ENCODE peak calls at places on chromosomes 11 and 22, in four cellular contexts. One of them, this sample, is unnamed.

GRCh38 chr11:121309688-121310087 is 17.1 kb downstream of the SC5D start:
- DNase-seq in left cardiac atrium: no peak
- DNase-seq in Caki2: no peak
- DNase-seq in activated CD4-positive, alpha-beta T cell treated with anti-CD3 and anti-CD28 coated beads, Interleukin-2, amount 10 ng/mL, durations not matched to agents 7 days and 5 days: no peak
- DNase-seq in this sample: no peak

GRCh38 chr11:106331163-106331562 is 253.7 kb downstream of the AASDHPPT start:
- DNase-seq in left cardiac atrium: no peak
- DNase-seq in activated CD4-positive, alpha-beta T cell treated with anti-CD3 and anti-CD28 coated beads, Interleukin-2, amount 10 ng/mL, durations not matched to agents 7 days and 5 days: no peak
- DNase-seq in Caki2: no peak
- DNase-seq in this sample: no peak

GRCh38 chr11:132234878-132235277 is 864.5 kb downstream of the NTM start:
- DNase-seq in left cardiac atrium: no peak
- DNase-seq in Caki2: no peak
- DNase-seq in activated CD4-positive, alpha-beta T cell treated with anti-CD3 and anti-CD28 coated beads, Interleukin-2, amount 10 ng/mL, durations not matched to agents 7 days and 5 days: no peak
- DNase-seq in this sample: no peak

GRCh38 chr11:61022311-61023085 is 51.0 kb downstream of the CD6 start:
- DNase-seq in activated CD4-positive, alpha-beta T cell treated with anti-CD3 and anti-CD28 coated beads, Interleukin-2, amount 10 ng/mL, durations not matched to agents 7 days and 5 days: no peak
- DNase-seq in Caki2: no peak
- DNase-seq in left cardiac atrium: no peak
- DNase-seq in this sample: no peak

GRCh38 chr22:43272869-43273318 is 70.3 kb downstream of the SCUBE1 start:
- DNase-seq in activated CD4-positive, alpha-beta T cell treated with anti-CD3 and anti-CD28 coated beads, Interleukin-2, amount 10 ng/mL, durations not matched to agents 7 days and 5 days: no peak
- DNase-seq in Caki2: no peak
- DNase-seq in left cardiac atrium: no peak
- DNase-seq in this sample: peak

GRCh38 chr11:35615911-35616900 is 2.1 kb upstream of the FJX1 start:
- DNase-seq in left cardiac atrium: no peak
- DNase-seq in Caki2: peak
- DNase-seq in activated CD4-positive, alpha-beta T cell treated with anti-CD3 and anti-CD28 coated beads, Interleukin-2, amount 10 ng/mL, durations not matched to agents 7 days and 5 days: peak
- DNase-seq in this sample: no peak

GRCh38 chr11:128813729-128814128 is 53.4 kb downstream of the KCNJ1 start:
- DNase-seq in left cardiac atrium: no peak
- DNase-seq in Caki2: no peak
- DNase-seq in activated CD4-positive, alpha-beta T cell treated with anti-CD3 and anti-CD28 coated beads, Interleukin-2, amount 10 ng/mL, durations not matched to agents 7 days and 5 days: no peak
- DNase-seq in this sample: peak

GRCh38 chr11:74543991-74544390 is 48.4 kb upstream of the POLD3 start:
- DNase-seq in Caki2: peak
- DNase-seq in left cardiac atrium: no peak
- DNase-seq in activated CD4-positive, alpha-beta T cell treated with anti-CD3 and anti-CD28 coated beads, Interleukin-2, amount 10 ng/mL, durations not matched to agents 7 days and 5 days: no peak
- DNase-seq in this sample: no peak

GRCh38 chr11:5620606-5621521 is 3.9 kb upstream of the TRIM34 start:
- DNase-seq in activated CD4-positive, alpha-beta T cell treated with anti-CD3 and anti-CD28 coated beads, Interleukin-2, amount 10 ng/mL, durations not matched to agents 7 days and 5 days: no peak
- DNase-seq in left cardiac atrium: no peak
- DNase-seq in Caki2: peak
- DNase-seq in this sample: no peak

GRCh38 chr11:97460091-97460490 is 1070.3 kb downstream of the JRKL start:
- DNase-seq in left cardiac atrium: no peak
- DNase-seq in activated CD4-positive, alpha-beta T cell treated with anti-CD3 and anti-CD28 coated beads, Interleukin-2, amount 10 ng/mL, durations not matched to agents 7 days and 5 days: no peak
- DNase-seq in Caki2: peak
- DNase-seq in this sample: no peak

GRCh38 chr22:44537016-44537936 is 39.2 kb upstream of the RTL6 start:
- DNase-seq in left cardiac atrium: no peak
- DNase-seq in Caki2: no peak
- DNase-seq in activated CD4-positive, alpha-beta T cell treated with anti-CD3 and anti-CD28 coated beads, Interleukin-2, amount 10 ng/mL, durations not matched to agents 7 days and 5 days: no peak
- DNase-seq in this sample: no peak

GRCh38 chr11:118406599-118407166 is 5.3 kb downstream of the ATP5MG start:
- DNase-seq in activated CD4-positive, alpha-beta T cell treated with anti-CD3 and anti-CD28 coated beads, Interleukin-2, amount 10 ng/mL, durations not matched to agents 7 days and 5 days: no peak
- DNase-seq in Caki2: no peak
- DNase-seq in left cardiac atrium: no peak
- DNase-seq in this sample: no peak

GRCh38 chr11:118401880-118402590 is 629 bp downstream of the ATP5MG start:
- DNase-seq in left cardiac atrium: no peak
- DNase-seq in Caki2: no peak
- DNase-seq in activated CD4-positive, alpha-beta T cell treated with anti-CD3 and anti-CD28 coated beads, Interleukin-2, amount 10 ng/mL, durations not matched to agents 7 days and 5 days: no peak
- DNase-seq in this sample: no peak

GRCh38 chr22:44394246-44395115 is 81.7 kb upstream of the SHISAL1 start:
- DNase-seq in activated CD4-positive, alpha-beta T cell treated with anti-CD3 and anti-CD28 coated beads, Interleukin-2, amount 10 ng/mL, durations not matched to agents 7 days and 5 days: no peak
- DNase-seq in left cardiac atrium: no peak
- DNase-seq in Caki2: peak
- DNase-seq in this sample: peak

GRCh38 chr11:92707173-92707619 is 262.3 kb upstream of the MTNR1B start:
- DNase-seq in left cardiac atrium: no peak
- DNase-seq in Caki2: peak
- DNase-seq in activated CD4-positive, alpha-beta T cell treated with anti-CD3 and anti-CD28 coated beads, Interleukin-2, amount 10 ng/mL, durations not matched to agents 7 days and 5 days: no peak
- DNase-seq in this sample: no peak

GRCh38 chr11:30990625-30991348 is 378.8 kb downstream of the DCDC1 start:
- DNase-seq in Caki2: no peak
- DNase-seq in left cardiac atrium: no peak
- DNase-seq in activated CD4-positive, alpha-beta T cell treated with anti-CD3 and anti-CD28 coated beads, Interleukin-2, amount 10 ng/mL, durations not matched to agents 7 days and 5 days: no peak
- DNase-seq in this sample: peak

GRCh38 chr11:40514124-40514523 is 945.3 kb downstream of the LRRC4C start:
- DNase-seq in activated CD4-positive, alpha-beta T cell treated with anti-CD3 and anti-CD28 coated beads, Interleukin-2, amount 10 ng/mL, durations not matched to agents 7 days and 5 days: no peak
- DNase-seq in left cardiac atrium: no peak
- DNase-seq in Caki2: peak
- DNase-seq in this sample: no peak

GRCh38 chr22:47631571-47632102 is 869.2 kb downstream of the TBC1D22A start:
- DNase-seq in Caki2: no peak
- DNase-seq in left cardiac atrium: no peak
- DNase-seq in activated CD4-positive, alpha-beta T cell treated with anti-CD3 and anti-CD28 coated beads, Interleukin-2, amount 10 ng/mL, durations not matched to agents 7 days and 5 days: no peak
- DNase-seq in this sample: no peak

GRCh38 chr11:76524919-76525318 is 80.1 kb downstream of the EMSY start:
- DNase-seq in Caki2: peak
- DNase-seq in activated CD4-positive, alpha-beta T cell treated with anti-CD3 and anti-CD28 coated beads, Interleukin-2, amount 10 ng/mL, durations not matched to agents 7 days and 5 days: no peak
- DNase-seq in left cardiac atrium: peak
- DNase-seq in this sample: no peak

GRCh38 chr11:86034710-86035109 is 34.2 kb downstream of the PICALM start:
- DNase-seq in left cardiac atrium: no peak
- DNase-seq in activated CD4-positive, alpha-beta T cell treated with anti-CD3 and anti-CD28 coated beads, Interleukin-2, amount 10 ng/mL, durations not matched to agents 7 days and 5 days: no peak
- DNase-seq in Caki2: no peak
- DNase-seq in this sample: no peak

GRCh38 chr11:107696140-107696539 is 15.7 kb downstream of the SLN start:
- DNase-seq in activated CD4-positive, alpha-beta T cell treated with anti-CD3 and anti-CD28 coated beads, Interleukin-2, amount 10 ng/mL, durations not matched to agents 7 days and 5 days: no peak
- DNase-seq in left cardiac atrium: no peak
- DNase-seq in Caki2: peak
- DNase-seq in this sample: no peak

GRCh38 chr11:9577032-9577431 is 3.6 kb downstream of the WEE1 start:
- DNase-seq in left cardiac atrium: no peak
- DNase-seq in activated CD4-positive, alpha-beta T cell treated with anti-CD3 and anti-CD28 coated beads, Interleukin-2, amount 10 ng/mL, durations not matched to agents 7 days and 5 days: no peak
- DNase-seq in Caki2: no peak
- DNase-seq in this sample: no peak

GRCh38 chr11:43576834-43577521 is 103.6 kb upstream of the HSD17B12 start:
- DNase-seq in left cardiac atrium: peak
- DNase-seq in Caki2: peak
- DNase-seq in activated CD4-positive, alpha-beta T cell treated with anti-CD3 and anti-CD28 coated beads, Interleukin-2, amount 10 ng/mL, durations not matched to agents 7 days and 5 days: peak
- DNase-seq in this sample: no peak

GRCh38 chr22:37776639-37777005 is 31.1 kb upstream of the GCAT start:
- DNase-seq in left cardiac atrium: no peak
- DNase-seq in activated CD4-positive, alpha-beta T cell treated with anti-CD3 and anti-CD28 coated beads, Interleukin-2, amount 10 ng/mL, durations not matched to agents 7 days and 5 days: no peak
- DNase-seq in Caki2: no peak
- DNase-seq in this sample: no peak

GRCh38 chr22:33476716-33477115 is 418.5 kb upstream of the SYN3 start:
- DNase-seq in left cardiac atrium: no peak
- DNase-seq in Caki2: peak
- DNase-seq in activated CD4-positive, alpha-beta T cell treated with anti-CD3 and anti-CD28 coated beads, Interleukin-2, amount 10 ng/mL, durations not matched to agents 7 days and 5 days: no peak
- DNase-seq in this sample: no peak

GRCh38 chr11:8826901-8827560 is 84.0 kb upstream of the AKIP1 start:
- DNase-seq in activated CD4-positive, alpha-beta T cell treated with anti-CD3 and anti-CD28 coated beads, Interleukin-2, amount 10 ng/mL, durations not matched to agents 7 days and 5 days: no peak
- DNase-seq in left cardiac atrium: no peak
- DNase-seq in Caki2: no peak
- DNase-seq in this sample: no peak